ENCODE peak calls at places on chromosomes 11 and 22, in eight cellular contexts. M, C, E, K, L, T, B and S are unnamed samples.

GRCh38 chr11:18365736-18366135 is 28.6 kb upstream of the LDHA start:
- DNase-seq in T (no peak), B (no peak), C (no peak), K (no peak), M (no peak), E (no peak), L (no peak), S (no peak)

GRCh38 chr11:27443746-27444465 is 28.7 kb downstream of the LGR4 start:
- DNase-seq in C (no peak), E (no peak), L (no peak), K (no peak), M (no peak), B (peak), T (no peak), S (no peak)

GRCh38 chr11:85663080-85663729 is 1.7 kb downstream of the CREBZF start:
- DNase-seq in M (no peak), L (no peak), K (no peak), T (no peak), C (no peak), B (peak), E (no peak), S (no peak)

GRCh38 chr22:19972652-19973550 is 31.3 kb upstream of the TXNRD2 start:
- DNase-seq in C (no peak), L (no peak), K (no peak), T (no peak), E (no peak), M (no peak), B (peak), S (no peak)

GRCh38 chr11:116792144-116792868 is 627 bp upstream of the APOA5 start:
- DNase-seq in L (no peak), E (no peak), B (no peak), K (no peak), C (no peak), T (no peak), M (no peak), S (no peak)

GRCh38 chr11:117427356-117427874 is 99.8 kb downstream of the CEP164 start:
- DNase-seq in C (no peak), T (no peak), B (no peak), M (no peak), L (no peak), K (no peak), E (no peak), S (no peak)

GRCh38 chr22:49971232-49972162 is 10.9 kb downstream of the PIM3 start:
- DNase-seq in K (peak), M (peak), C (peak), B (peak), T (peak), L (no peak), E (peak), S (no peak)

GRCh38 chr11:1060410-1060809 is 14.3 kb upstream of the MUC2 start:
- DNase-seq in M (no peak), L (no peak), B (no peak), E (no peak), K (no peak), T (peak), C (no peak), S (no peak)

GRCh38 chr22:30079952-30080533 is at the start of gene HORMAD2:
- DNase-seq in L (no peak), T (no peak), B (peak), C (no peak), M (peak), E (peak), K (peak), S (no peak)

GRCh38 chr22:37267128-37267587 is 15.2 kb upstream of the CYTH4 start:
- DNase-seq in T (no peak), M (peak), B (peak), C (no peak), L (no peak), E (peak), K (peak), S (no peak)

GRCh38 chr22:38246692-38247091 is 26.1 kb downstream of the TMEM184B start:
- DNase-seq in K (no peak), C (peak), L (no peak), M (no peak), E (no peak), B (peak), T (no peak), S (no peak)

GRCh38 chr11:69867076-69868002 is 48.1 kb upstream of the FGF3 start:
- DNase-seq in C (no peak), B (no peak), K (no peak), E (peak), L (no peak), T (no peak), M (no peak), S (no peak)

GRCh38 chr22:29245626-29246385 is 22.0 kb downstream of the RHBDD3 start:
- DNase-seq in E (peak), C (peak), B (peak), T (peak), L (peak), M (peak), K (peak), S (no peak)

GRCh38 chr11:80155412-80156017 is 714.7 kb upstream of the TENM4 start:
- DNase-seq in C (no peak), B (no peak), L (no peak), E (peak), M (no peak), K (peak), T (no peak), S (no peak)

GRCh38 chr11:114232400-114233070 is 63.7 kb upstream of the NNMT start:
- DNase-seq in B (no peak), C (no peak), T (no peak), L (no peak), E (no peak), K (no peak), M (no peak), S (no peak)

GRCh38 chr11:9315078-9315688 is 790 bp upstream of the TMEM41B start:
- DNase-seq in K (no peak), E (no peak), L (no peak), B (peak), T (peak), M (peak), C (no peak), S (no peak)

GRCh38 chr11:118661425-118662301 is 17.8 kb downstream of the TREH start:
- DNase-seq in E (no peak), M (no peak), L (no peak), C (no peak), B (no peak), T (no peak), K (no peak), S (no peak)

GRCh38 chr22:48075604-48076400 is 1313.4 kb downstream of the TBC1D22A start:
- DNase-seq in K (no peak), L (no peak), B (no peak), T (no peak), C (no peak), M (no peak), E (no peak), S (no peak)

GRCh38 chr11:8225589-8226036 is 38.1 kb downstream of the LMO1 start:
- DNase-seq in M (peak), E (peak), C (peak), B (peak), K (peak), T (peak), L (peak), S (peak)

GRCh38 chr22:49084203-49084602 is 743.5 kb downstream of the BRD1 start:
- DNase-seq in E (no peak), M (no peak), T (no peak), B (no peak), L (no peak), C (no peak), K (no peak), S (no peak)

GRCh38 chr11:59079089-59079488 is 7.0 kb upstream of the GLYATL1B start:
- DNase-seq in C (no peak), B (no peak), M (no peak), T (no peak), L (no peak), E (no peak), K (no peak), S (no peak)

GRCh38 chr11:27977031-27977430 is 130.9 kb downstream of the KIF18A start:
- DNase-seq in B (no peak), L (no peak), E (no peak), M (no peak), T (no peak), K (peak), C (no peak), S (no peak)

DNA sequence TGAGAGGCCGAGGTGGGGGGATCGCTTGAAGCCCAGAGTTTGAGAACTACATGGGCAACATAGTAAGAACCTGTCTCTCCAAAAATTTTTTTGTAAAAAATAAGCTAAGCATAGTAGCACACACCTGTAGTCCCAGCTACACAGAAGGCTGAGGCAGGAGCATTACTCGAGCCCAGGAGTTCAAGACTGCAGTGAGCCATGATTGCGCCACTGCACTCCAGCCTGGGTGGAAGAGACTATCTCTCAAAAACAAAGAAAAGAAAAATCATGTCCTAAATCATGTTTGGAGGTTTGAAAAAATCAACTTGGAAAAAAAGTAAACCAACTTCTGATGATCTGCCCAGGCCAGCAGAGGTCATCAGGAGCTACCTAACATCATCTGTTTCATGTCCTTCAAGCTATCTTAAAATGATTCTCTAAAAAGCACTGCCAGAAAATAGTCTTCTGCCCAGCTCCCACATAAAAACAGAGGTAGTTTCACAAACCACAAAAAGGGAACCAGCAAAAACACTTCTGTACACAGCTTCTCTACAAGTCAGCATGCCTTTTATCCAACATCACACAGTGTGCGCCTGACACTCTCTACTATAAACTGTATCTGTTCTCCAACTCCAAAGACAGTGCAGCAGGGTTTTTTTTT is 165.0 kb downstream of the SOX6 start:
- DNase-seq in B (peak), M (no peak), E (no peak), C (no peak), T (no peak), K (no peak), L (no peak), S (no peak)
- TF ChIP-seq CTCF in B (no peak), M (no peak), E (no peak), C (no peak), T (no peak), K (no peak), L (no peak), S (no peak)

GRCh38 chr22:46652081-46652929 is 32.1 kb downstream of the GRAMD4 start:
- DNase-seq in B (no peak), C (no peak), L (no peak), M (no peak), E (peak), T (no peak), K (peak), S (no peak)
- H3K4me3 ChIP-seq in B (no peak), C (no peak), L (no peak), M (no peak), E (no peak), T (peak), K (peak), S (no peak)

GRCh38 chr11:76415073-76415472 is 29.7 kb upstream of the EMSY start:
- DNase-seq in E (no peak), B (no peak), L (no peak), C (no peak), K (no peak), T (no peak), M (no peak), S (no peak)
- TF ChIP-seq CTCF in E (no peak), B (no peak), L (no peak), C (no peak), K (no peak), T (no peak), M (no peak), S (no peak)

GRCh38 chr22:35614404-35614803 is 2.7 kb downstream of the MB start:
- DNase-seq in T (no peak), C (no peak), K (no peak), B (no peak), M (no peak), E (no peak), L (no peak), S (no peak)
- H3K4me3 ChIP-seq in T (no peak), C (no peak), K (no peak), B (no peak), M (no peak), E (no peak), L (no peak), S (no peak)

GRCh38 chr11:134737563-134738510 is 325.8 kb upstream of the B3GAT1 start:
- DNase-seq in T (no peak), K (no peak), L (no peak), M (no peak), B (no peak), E (no peak), C (no peak), S (no peak)
- TF ChIP-seq CTCF in T (no peak), K (no peak), L (no peak), M (no peak), B (no peak), E (no peak), C (no peak), S (no peak)

GRCh38 chr11:66336234-66337102 is at the start of gene RIN1:
- DNase-seq in M (peak), L (peak), C (peak), E (peak), B (no peak), T (peak), K (peak), S (peak)
- H3K4me3 ChIP-seq in M (peak), L (peak), C (peak), E (peak), B (peak), T (peak), K (peak), S (peak)